ENCODE peak calls at places on chromosome 21, in five cellular contexts. D, X, L, P and H are unnamed samples. For H3K4me1, the result is how much of the 10 kb centered on the place peaks cover.

GRCh38 chr21:17989780-17990179 is 170.6 kb upstream of the C21orf91 start:
- DNase-seq in X (no peak), L (no peak), P (no peak), D (no peak), H (no peak)

GRCh38 chr21:27269646-27270045 is 302.8 kb upstream of the ADAMTS5 start:
- DNase-seq in X (no peak), D (no peak), P (no peak), L (no peak), H (no peak)

GRCh38 chr21:19490481-19490880 is 1086.9 kb upstream of the TMPRSS15 start:
- DNase-seq in X (no peak), P (no peak), D (no peak), L (no peak), H (no peak)

GRCh38 chr21:41065539-41065938 is 102.4 kb upstream of the BACE2 start:
- DNase-seq in D (no peak), P (no peak), X (no peak), L (no peak), H (no peak)

GRCh38 chr21:29265690-29266479 is 32.8 kb upstream of the BACH1 start:
- DNase-seq in L (no peak), P (no peak), X (no peak), D (no peak), H (no peak)

GRCh38 chr21:28761709-28762356 is 230.8 kb downstream of the LTN1 start:
- DNase-seq in D (no peak), P (no peak), X (no peak), L (no peak), H (no peak)

GRCh38 chr21:39927304-39927886 is 60.2 kb downstream of the PCP4 start:
- DNase-seq in X (no peak), D (no peak), P (no peak), L (no peak), H (no peak)

GRCh38 chr21:37461494-37461893 is 94.9 kb downstream of the DYRK1A start:
- DNase-seq in D (no peak), P (no peak), L (no peak), X (no peak), H (no peak)

GRCh38 chr21:15837603-15838002 is 107.8 kb downstream of the USP25 start:
- DNase-seq in D (no peak), P (no peak), X (no peak), L (no peak), H (no peak)

GRCh38 chr21:36923270-36923669 is 43.2 kb downstream of the HLCS start:
- DNase-seq in P (no peak), D (no peak), X (no peak), L (no peak), H (no peak)

GRCh38 chr21:28857720-28858119 is 135.0 kb downstream of the LTN1 start:
- DNase-seq in P (no peak), X (no peak), D (no peak), L (no peak), H (no peak)

GRCh38 chr21:18356801-18357200 is 46.8 kb downstream of the TMPRSS15 start:
- DNase-seq in P (no peak), X (no peak), L (no peak), D (no peak), H (no peak)

GRCh38 chr21:17270234-17270633 is 242.6 kb upstream of the CXADR start:
- DNase-seq in D (no peak), X (no peak), L (no peak), P (no peak), H (no peak)

GRCh38 chr21:36985761-36986594 is 19.5 kb upstream of the HLCS start:
- DNase-seq in X (no peak), P (peak), L (no peak), D (no peak), H (no peak)

GRCh38 chr21:46229133-46229922 is 754 bp upstream of the LSS start:
- DNase-seq in L (peak), X (peak), D (peak), P (no peak), H (peak)

GRCh38 chr21:17679002-17679600 is 66.4 kb upstream of the BTG3 start:
- DNase-seq in D (no peak), L (no peak), X (no peak), P (no peak), H (no peak)

GRCh38 chr21:34768326-34768725 is 99.5 kb downstream of the CLIC6 start:
- DNase-seq in P (no peak), L (no peak), X (no peak), D (no peak), H (no peak)

GRCh38 chr21:39681845-39682244 is 63.1 kb upstream of the IGSF5 start:
- DNase-seq in D (no peak), P (no peak), L (no peak), X (no peak), H (no peak)

GRCh38 chr21:28215214-28215954 is 777.3 kb downstream of the LTN1 start:
- DNase-seq in D (no peak), P (no peak), L (no peak), X (peak), H (no peak)

GRCh38 chr21:16770279-16770678 is 742.6 kb upstream of the CXADR start:
- DNase-seq in L (no peak), D (no peak), X (no peak), P (no peak), H (no peak)

GRCh38 chr21:25572895-25573310 is 34.4 kb downstream of the MRPL39 start:
- DNase-seq in L (no peak), D (no peak), P (no peak), X (no peak), H (no peak)

GRCh38 chr21:41142051-41142795 is 25.7 kb upstream of the BACE2 start:
- DNase-seq in X (peak), D (no peak), P (no peak), L (no peak), H (peak)

GRCh38 chr21:14543983-14544382 is 2.1 kb downstream of the SAMSN1 start:
- DNase-seq in X (no peak), L (no peak), D (no peak), P (no peak), H (no peak)

GRCh38 chr21:25664462-25665070 is 25.5 kb downstream of the JAM2 start:
- DNase-seq in P (no peak), X (peak), D (no peak), L (no peak), H (no peak)

GRCh38 chr21:28485301-28486022 is 507.2 kb downstream of the LTN1 start:
- DNase-seq in X (no peak), L (no peak), D (no peak), P (no peak), H (no peak)

GRCh38 chr21:27346041-27346448 is 379.2 kb upstream of the ADAMTS5 start:
- DNase-seq in D (no peak), L (no peak), X (no peak), P (no peak), H (no peak)

GRCh38 chr21:46498335-46499050 is 39.8 kb downstream of the DIP2A start:
- DNase-seq in X (no peak), D (no peak), P (no peak), L (no peak), H (no peak)

GRCh38 chr21:17519965-17520364 is 7.1 kb downstream of the CXADR start:
- DNase-seq in L (no peak), D (no peak), P (no peak), X (no peak), H (no peak)

GRCh38 chr21:29523646-29524045 is 224.9 kb downstream of the BACH1 start:
- DNase-seq in L (no peak), D (no peak), P (no peak), X (no peak), H (no peak)

GRCh38 chr21:25691931-25692330 is 42.8 kb downstream of the ATP5PF start:
- DNase-seq in D (no peak), X (no peak), P (no peak), L (no peak), H (peak)

GRCh38 chr21:27764056-27764455 is 797.2 kb upstream of the ADAMTS5 start:
- DNase-seq in X (no peak), L (no peak), P (no peak), D (no peak), H (no peak)

GRCh38 chr21:16708431-16708830 is 804.4 kb upstream of the CXADR start:
- DNase-seq in L (no peak), P (no peak), D (no peak), X (no peak), H (no peak)

GRCh38 chr21:27825035-27825434 is 858.1 kb upstream of the ADAMTS5 start:
- DNase-seq in X (no peak), D (no peak), L (no peak), P (no peak), H (no peak)

GRCh38 chr21:29245104-29245643 is 53.5 kb upstream of the BACH1 start:
- DNase-seq in L (no peak), D (no peak), P (no peak), X (no peak), H (no peak)

GRCh38 chr21:29520146-29520545 is 221.4 kb downstream of the BACH1 start:
- DNase-seq in L (no peak), P (no peak), D (no peak), X (no peak), H (no peak)

GRCh38 chr21:16194851-16195251 is 465.1 kb downstream of the USP25 start:
- DNase-seq in L (no peak), X (peak), D (no peak), P (no peak), H (no peak)

GRCh38 chr21:40732998-40733397 is 114.0 kb downstream of the DSCAM start:
- DNase-seq in L (no peak), X (no peak), P (no peak), D (no peak), H (no peak)

GRCh38 chr21:29382029-29382654 is 83.4 kb downstream of the BACH1 start:
- DNase-seq in P (no peak), L (no peak), X (no peak), D (no peak), H (no peak)

GRCh38 chr21:29230541-29231275 is 68.0 kb upstream of the BACH1 start:
- DNase-seq in P (no peak), L (no peak), X (no peak), D (no peak), H (no peak)

GRCh38 chr21:14889080-14889805 is 175.6 kb downstream of the NRIP1 start:
- DNase-seq in D (no peak), L (no peak), P (no peak), X (no peak), H (no peak)

GRCh38 chr21:33763573-33763881 is 121.2 kb downstream of the ITSN1 start:
- DNase-seq in X (no peak), L (no peak), D (no peak), P (no peak), H (no peak)

GRCh38 chr21:33761104-33762036 is 119.1 kb downstream of the ITSN1 start:
- DNase-seq in D (no peak), L (no peak), X (peak), P (no peak), H (peak)

GRCh38 chr21:33767236-33767635 is 124.9 kb downstream of the ITSN1 start:
- DNase-seq in L (no peak), P (no peak), D (no peak), X (no peak), H (no peak)

GRCh38 chr21:33760641-33761103 is 118.4 kb downstream of the ITSN1 start:
- DNase-seq in L (no peak), P (no peak), D (no peak), X (no peak), H (no peak)

GRCh38 chr21:33762798-33763572 is 120.7 kb downstream of the ITSN1 start:
- DNase-seq in P (no peak), D (no peak), X (no peak), L (no peak), H (no peak)
- H3K27ac ChIP-seq in P (no peak), D (no peak), X (peak), L (no peak), H (no peak)

DNA sequence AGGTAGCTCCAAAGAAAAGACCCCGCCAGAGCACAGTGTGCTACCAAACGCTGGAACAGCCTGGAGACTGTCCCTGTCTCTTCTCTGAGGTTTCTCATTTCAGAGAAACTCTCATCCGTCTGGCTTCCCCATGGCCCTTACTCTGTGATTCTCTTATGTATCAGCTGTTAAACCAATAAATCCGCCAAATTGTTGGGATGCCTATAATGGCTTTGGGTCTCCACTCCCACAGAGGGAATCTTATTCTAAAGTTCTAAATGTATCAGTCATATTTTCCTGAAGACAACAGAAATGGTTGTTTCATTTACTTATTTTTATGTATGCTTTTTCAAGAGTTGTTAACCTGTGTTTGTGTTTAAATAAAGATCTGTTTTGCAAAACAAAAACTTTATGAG is 4.0 kb downstream of the ERG start:
- DNase-seq in P (no peak), X (no peak), L (no peak), D (no peak), H (no peak)
- H3K4me3 ChIP-seq in P (no peak), X (no peak), L (no peak), D (peak), H (no peak)

DNA sequence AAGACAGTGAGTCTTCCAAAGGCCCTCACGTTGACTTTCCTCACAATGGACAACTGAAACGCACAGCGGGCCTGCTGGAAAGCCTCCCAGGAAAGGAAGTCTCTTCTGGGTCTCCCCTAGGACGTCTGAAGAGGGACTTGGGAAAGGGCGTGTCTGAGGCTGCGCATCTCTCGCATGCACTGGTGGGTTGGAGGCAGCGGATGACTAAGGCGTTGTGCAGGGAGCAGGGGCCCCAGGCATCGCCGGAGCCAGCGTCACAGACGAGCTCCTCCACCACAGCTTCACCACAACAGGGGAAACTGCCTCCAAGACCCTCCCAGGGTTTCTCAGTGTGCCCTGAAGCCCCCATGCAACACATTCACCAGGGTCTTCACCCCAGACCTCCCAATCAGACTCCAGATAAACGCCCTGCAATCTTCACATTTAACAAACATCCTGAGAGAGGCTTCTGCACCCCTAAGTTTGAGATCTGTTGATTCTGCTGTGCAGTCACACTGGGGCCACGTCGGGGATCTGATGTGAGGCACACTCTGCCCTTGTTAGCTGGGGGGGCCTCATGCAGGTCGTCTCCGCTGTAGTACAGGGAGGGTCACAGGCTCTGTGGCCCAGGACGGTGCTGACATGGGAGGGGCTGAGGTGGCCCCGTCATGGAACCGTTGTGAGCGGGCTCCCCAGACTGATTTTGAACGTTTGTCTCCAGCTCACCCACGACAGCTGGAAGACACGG is 7.0 kb upstream of the TFF1 start:
- DNase-seq in L (no peak), X (no peak), D (no peak), P (peak), H (no peak)
- H3K4me1 ChIP-seq in L (under half), X (under half), D (under half), P (under half), H (under half)

GRCh38 chr21:21831036-21831435 is 832.8 kb downstream of the NCAM2 start:
- DNase-seq in D (no peak), L (no peak), X (no peak), P (no peak), H (no peak)
- H3K27ac ChIP-seq in D (no peak), L (no peak), X (no peak), P (no peak), H (no peak)

DNA sequence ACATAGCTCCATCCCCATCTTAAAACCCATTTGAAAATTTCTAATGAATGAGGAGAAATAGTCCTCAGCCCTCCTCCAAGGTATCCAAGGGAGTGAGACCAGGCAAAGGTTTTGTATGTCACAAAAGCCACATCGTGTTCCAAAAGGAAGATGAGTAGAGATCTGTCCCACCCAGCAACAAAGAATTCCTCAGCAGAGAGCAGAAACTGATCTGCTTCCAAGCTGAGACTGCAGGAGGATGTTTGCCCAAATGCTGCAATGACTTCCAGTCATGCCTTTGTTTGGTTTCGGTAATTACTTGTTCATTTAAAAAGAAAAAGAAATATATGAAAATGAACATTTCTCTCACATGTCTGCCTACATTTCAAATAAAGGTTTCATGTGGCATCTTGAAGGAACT is 186.9 kb downstream of the SETD4 start:
- DNase-seq in D (no peak), X (no peak), L (no peak), P (no peak), H (no peak)
- H3K4me3 ChIP-seq in D (no peak), X (no peak), L (no peak), P (no peak), H (no peak)

DNA sequence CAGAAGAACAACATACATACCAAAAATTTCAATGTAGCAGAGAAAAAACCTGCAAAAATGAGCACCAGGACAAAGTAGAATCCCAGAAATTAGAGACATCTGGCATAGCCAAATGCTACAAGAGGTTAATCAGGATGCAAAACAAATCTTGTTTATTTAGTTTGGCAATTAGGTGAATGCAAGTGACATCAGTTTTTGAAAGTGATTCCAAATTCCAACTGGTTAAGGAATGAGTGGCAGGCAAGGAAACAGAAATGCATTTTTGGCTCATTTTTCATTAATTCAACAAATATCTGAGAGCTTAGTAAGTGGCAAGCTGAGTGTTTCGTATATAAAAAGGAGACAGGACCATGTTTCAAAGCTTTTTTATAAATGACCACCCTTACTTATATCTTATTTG is 21.3 kb downstream of the SCAF4 start:
- DNase-seq in X (no peak), P (no peak), L (no peak), D (no peak), H (no peak)
- H3K4me1 ChIP-seq in X (under half), P (under half), L (under half), D (under half), H (under half)

DNA sequence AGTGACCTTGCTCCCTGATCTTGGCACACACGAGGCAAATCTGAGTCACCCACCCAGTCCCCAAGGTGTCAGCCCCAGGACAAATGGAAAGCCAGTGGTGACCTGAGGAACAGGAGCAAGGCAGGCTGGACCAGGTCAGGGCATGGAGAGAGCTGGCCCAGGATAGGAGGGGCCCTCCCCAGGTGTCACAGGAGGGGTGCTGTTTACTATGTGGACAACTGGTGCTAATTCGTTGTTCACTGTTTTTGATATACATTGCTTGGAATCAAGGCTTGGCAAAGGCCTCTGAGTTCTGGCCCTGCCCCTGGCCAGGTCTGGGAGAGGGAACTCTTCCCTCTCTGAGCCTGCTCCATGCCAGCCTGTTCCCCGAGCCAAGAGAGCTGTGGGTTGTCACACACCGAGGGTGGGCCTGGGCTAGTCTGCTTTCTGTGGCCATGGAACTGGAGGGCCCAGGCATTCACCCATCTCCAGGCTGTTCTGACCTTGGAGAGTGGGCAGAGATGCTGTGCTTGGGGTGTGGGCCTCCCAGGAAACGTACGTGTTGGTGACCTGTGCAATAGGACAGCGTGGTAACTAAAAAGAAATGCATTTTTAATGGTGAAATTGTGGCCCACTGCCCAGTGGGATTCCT is 41.8 kb downstream of the CRYAA start:
- DNase-seq in X (peak), D (no peak), P (no peak), L (no peak), H (no peak)
- H3K27ac ChIP-seq in X (no peak), D (no peak), P (no peak), L (no peak), H (no peak)